ENCODE peak calls at places on chromosomes 2 and 18, in ten cellular contexts. H is foreskin fibroblast, M is HFF-Myc, E is adrenal gland, I is AG10803, N is BJ, J is cardiac muscle cell, P is fibroblast of lung, T is AG04450, Z is body of pancreas. K is an unnamed sample.

GRCh38 chr2:186691900-186692299 is 2.0 kb upstream of the FAM171B start:
- DNase-seq in H (no peak), M (no peak), E (no peak), I (no peak), N (no peak), J (no peak), P (no peak), T (no peak), Z (no peak), K (no peak)

GRCh38 chr18:31161757-31162418 is 768 bp downstream of the DSC1 start:
- DNase-seq in H (no peak), M (no peak), E (no peak), I (no peak), N (no peak), J (no peak), P (no peak), T (no peak), Z (no peak), K (no peak)

GRCh38 chr2:150517951-150518680 is 30.6 kb upstream of the RND3 start:
- DNase-seq in H (peak), M (no peak), E (no peak), I (peak), N (no peak), J (no peak), P (peak), T (no peak), Z (no peak), K (no peak)

GRCh38 chr2:10331702-10332401 is 29.1 kb downstream of the HPCAL1 start:
- DNase-seq in H (no peak), M (no peak), E (no peak), I (no peak), N (no peak), J (no peak), P (no peak), T (no peak), Z (no peak), K (no peak)

GRCh38 chr2:195613922-195614321 is 43.1 kb upstream of the SLC39A10 start:
- DNase-seq in H (peak), M (peak), E (no peak), I (peak), N (peak), J (no peak), P (peak), T (peak), Z (no peak), K (peak)

GRCh38 chr2:173058097-173058496 is 17.5 kb upstream of the MAP3K20 start:
- DNase-seq in H (peak), M (no peak), E (no peak), I (peak), N (no peak), J (no peak), P (peak), T (no peak), Z (no peak), K (no peak)

GRCh38 chr2:231985823-231986261 is 24.3 kb downstream of the DIS3L2 start:
- DNase-seq in H (no peak), M (no peak), E (no peak), I (no peak), N (no peak), J (no peak), P (no peak), T (no peak), Z (no peak), K (peak)

GRCh38 chr2:191319181-191319580 is 74.0 kb downstream of the MYO1B start:
- DNase-seq in H (peak), M (no peak), E (no peak), I (no peak), N (no peak), J (no peak), P (peak), T (no peak), Z (no peak), K (no peak)

GRCh38 chr2:109242654-109243331 is 113.8 kb downstream of the SH3RF3 start:
- DNase-seq in H (peak), M (peak), E (peak), I (peak), N (peak), J (no peak), P (peak), T (peak), Z (no peak), K (no peak)

GRCh38 chr2:65613968-65614555 is 181.7 kb upstream of the SPRED2 start:
- DNase-seq in H (no peak), M (no peak), E (no peak), I (no peak), N (no peak), J (no peak), P (no peak), T (no peak), Z (no peak), K (no peak)

GRCh38 chr2:190746971-190747761 is 98.3 kb downstream of the NAB1 start:
- DNase-seq in H (peak), M (peak), E (no peak), I (peak), N (no peak), J (peak), P (peak), T (peak), Z (no peak), K (no peak)

GRCh38 chr18:3481696-3482210 is 31.8 kb downstream of the TGIF1 start:
- DNase-seq in H (peak), M (no peak), E (no peak), I (peak), N (no peak), J (peak), P (peak), T (peak), Z (no peak), K (peak)

GRCh38 chr2:27683390-27684071 is 19.8 kb downstream of the SLC4A1AP start:
- DNase-seq in H (peak), M (peak), E (peak), I (peak), N (peak), J (peak), P (peak), T (peak), Z (peak), K (peak)

GRCh38 chr2:181683518-181684453 is 3.5 kb upstream of the NEUROD1 start:
- DNase-seq in H (peak), M (no peak), E (no peak), I (peak), N (no peak), J (peak), P (no peak), T (no peak), Z (no peak), K (no peak)

GRCh38 chr2:213119061-213119809 is 32.2 kb downstream of the IKZF2 start:
- DNase-seq in H (peak), M (no peak), E (no peak), I (peak), N (peak), J (no peak), P (peak), T (peak), Z (no peak), K (no peak)

GRCh38 chr2:111135910-111136297 is 15.2 kb downstream of the BCL2L11 start:
- DNase-seq in H (no peak), M (no peak), E (no peak), I (no peak), N (no peak), J (no peak), P (peak), T (no peak), Z (no peak), K (peak)

GRCh38 chr2:125667630-125668029 is 988.3 kb upstream of the GYPC start:
- DNase-seq in H (no peak), M (no peak), E (no peak), I (no peak), N (no peak), J (no peak), P (no peak), T (no peak), Z (no peak), K (no peak)

GRCh38 chr2:219570194-219570923 is 980 bp downstream of the OBSL1 start:
- DNase-seq in H (peak), M (no peak), E (peak), I (peak), N (no peak), J (peak), P (peak), T (no peak), Z (peak), K (no peak)

GRCh38 chr2:209236369-209236768 is 187.5 kb upstream of the MAP2 start:
- DNase-seq in H (no peak), M (no peak), E (no peak), I (no peak), N (no peak), J (peak), P (no peak), T (no peak), Z (no peak), K (no peak)

GRCh38 chr2:174350018-174350417 is 15.3 kb downstream of the SP9 start:
- DNase-seq in H (peak), M (no peak), E (no peak), I (no peak), N (no peak), J (no peak), P (no peak), T (no peak), Z (no peak), K (no peak)

GRCh38 chr2:212539145-212539880 is 711 bp upstream of the ERBB4 start:
- DNase-seq in H (peak), M (no peak), E (peak), I (no peak), N (no peak), J (peak), P (peak), T (no peak), Z (peak), K (peak)

GRCh38 chr18:6901283-6901926 is 171.9 kb downstream of the ARHGAP28 start:
- DNase-seq in H (no peak), M (no peak), E (no peak), I (no peak), N (no peak), J (no peak), P (no peak), T (no peak), Z (no peak), K (no peak)

GRCh38 chr2:210318491-210318890 is 3.5 kb upstream of the MYL1 start:
- DNase-seq in H (no peak), M (no peak), E (no peak), I (no peak), N (no peak), J (no peak), P (no peak), T (no peak), Z (no peak), K (no peak)

DNA sequence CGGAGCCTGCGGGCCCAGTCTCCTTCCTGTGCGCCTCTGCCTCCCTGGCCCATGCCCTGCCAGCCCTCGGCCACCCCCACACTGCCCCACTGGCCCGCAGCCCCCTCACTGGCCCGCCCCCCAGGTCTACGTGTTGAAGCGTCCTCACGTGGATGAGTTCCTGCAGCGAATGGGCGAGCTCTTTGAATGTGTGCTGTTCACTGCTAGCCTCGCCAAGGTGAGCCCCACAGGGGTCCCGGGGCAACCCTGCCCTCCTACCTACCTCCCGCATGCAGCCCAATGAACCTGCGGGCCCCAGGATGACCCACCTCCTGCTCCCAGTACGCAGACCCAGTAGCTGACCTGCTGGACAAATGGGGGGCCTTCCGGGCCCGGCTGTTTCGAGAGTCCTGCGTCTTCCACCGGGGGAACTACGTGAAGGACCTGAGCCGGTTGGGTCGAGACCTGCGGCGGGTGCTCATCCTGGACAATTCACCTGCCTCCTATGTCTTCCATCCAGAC is 3.3 kb downstream of the CTDSP1 start:
- DNase-seq in H (no peak), M (no peak), E (no peak), I (no peak), N (no peak), J (no peak), P (no peak), T (no peak), Z (no peak), K (no peak)
- H3K4me3 ChIP-seq in H (no peak), M (no peak), E (no peak), I (no peak), N (no peak), J (no peak), P (no peak), T (no peak), Z (no peak), K (no peak)

DNA sequence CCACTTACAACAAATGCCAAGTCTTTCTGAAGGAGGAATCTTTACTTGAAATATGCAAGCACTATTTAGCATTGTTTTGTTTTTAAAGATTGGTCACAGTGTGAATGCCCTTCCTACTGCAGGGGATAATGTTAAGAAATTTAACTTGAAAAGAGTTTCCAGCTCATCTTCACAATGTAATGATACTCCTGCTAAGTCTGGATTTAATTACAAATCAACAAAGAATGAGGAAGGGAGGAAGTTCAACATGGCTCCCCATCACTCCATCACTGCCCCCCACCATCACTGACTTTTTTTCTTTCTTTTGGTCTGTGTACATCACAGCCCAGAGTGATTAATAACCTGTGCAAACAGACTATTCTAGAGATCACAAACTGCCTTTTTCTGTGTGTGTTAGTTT is 48.0 kb downstream of the SATB2 start:
- DNase-seq in H (peak), M (no peak), E (no peak), I (peak), N (no peak), J (no peak), P (no peak), T (no peak), Z (no peak), K (no peak)
- H3K4me3 ChIP-seq in H (no peak), M (no peak), E (no peak), I (no peak), N (no peak), J (no peak), P (no peak), T (no peak), Z (no peak), K (no peak)

DNA sequence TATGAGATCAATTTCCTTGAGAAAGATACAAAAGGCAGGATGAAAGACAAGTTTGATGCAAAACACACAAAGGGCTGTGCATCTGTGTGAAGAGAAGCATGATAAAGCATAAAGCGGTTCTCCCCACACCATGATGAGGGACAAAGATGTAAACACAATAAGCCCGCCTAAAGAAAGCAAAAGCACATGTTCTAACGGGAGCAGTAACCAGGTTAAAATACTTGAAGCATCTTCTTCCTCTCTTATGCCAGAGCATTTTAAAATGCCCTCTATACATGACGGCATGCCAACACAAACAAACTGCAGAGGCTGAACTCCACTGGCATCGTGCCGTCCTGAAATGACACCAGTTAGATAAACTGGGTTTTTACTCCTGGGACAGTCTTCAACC is 89.8 kb downstream of the CDH2 start:
- DNase-seq in H (peak), M (no peak), E (peak), I (no peak), N (no peak), J (no peak), P (peak), T (no peak), Z (peak), K (no peak)
- H3K4me3 ChIP-seq in H (no peak), M (no peak), E (no peak), I (no peak), N (no peak), J (no peak), P (no peak), T (peak), Z (no peak), K (no peak)

DNA sequence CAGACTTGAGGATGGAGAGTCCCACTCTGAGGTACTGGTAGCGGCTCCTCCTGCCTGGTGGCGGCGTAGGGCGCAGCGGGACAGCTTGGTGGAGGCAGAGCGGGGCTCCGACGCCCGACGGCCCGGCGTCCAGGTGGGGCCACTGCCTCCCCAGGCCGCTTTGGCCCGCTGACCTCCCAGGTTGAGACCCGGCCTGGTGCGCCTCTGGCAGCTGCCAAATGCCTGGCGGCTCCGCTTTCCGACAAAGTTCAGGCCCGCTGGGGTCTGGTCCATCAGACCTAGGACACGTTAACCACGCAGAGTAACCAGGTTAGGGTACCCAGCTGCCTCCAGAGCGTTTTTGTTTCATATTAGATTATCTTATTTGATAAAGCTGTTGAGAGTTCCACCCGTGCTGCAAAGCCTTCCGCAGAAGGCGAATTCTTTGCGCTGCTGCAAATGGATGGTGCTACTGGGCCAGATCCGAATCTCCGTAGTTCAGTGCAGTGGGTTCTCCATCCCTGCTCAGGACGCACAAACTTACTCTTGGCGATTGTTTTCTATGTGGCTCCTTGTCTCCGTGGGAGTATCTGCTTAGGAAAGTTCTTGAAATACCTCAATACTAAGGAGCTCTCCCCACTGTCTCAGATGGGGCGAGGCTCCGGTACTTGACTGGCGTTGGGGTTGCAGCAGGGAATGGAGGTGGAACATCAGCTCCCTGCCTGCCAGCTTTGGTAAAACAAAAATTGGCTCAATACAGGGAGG is 405.9 kb downstream of the XIRP2 start:
- DNase-seq in H (peak), M (no peak), E (no peak), I (no peak), N (no peak), J (peak), P (peak), T (no peak), Z (peak), K (peak)
- H3K4me3 ChIP-seq in H (peak), M (peak), E (peak), I (peak), N (peak), J (peak), P (peak), T (peak), Z (peak), K (no peak)

GRCh38 chr2:161625996-161626395 is 1.8 kb downstream of the SLC4A10 start:
- DNase-seq in H (no peak), M (no peak), E (no peak), I (no peak), N (no peak), J (no peak), P (no peak), T (no peak), Z (no peak), K (no peak)
- H3K4me3 ChIP-seq in H (no peak), M (no peak), E (no peak), I (no peak), N (no peak), J (no peak), P (no peak), T (no peak), Z (no peak), K (no peak)

DNA sequence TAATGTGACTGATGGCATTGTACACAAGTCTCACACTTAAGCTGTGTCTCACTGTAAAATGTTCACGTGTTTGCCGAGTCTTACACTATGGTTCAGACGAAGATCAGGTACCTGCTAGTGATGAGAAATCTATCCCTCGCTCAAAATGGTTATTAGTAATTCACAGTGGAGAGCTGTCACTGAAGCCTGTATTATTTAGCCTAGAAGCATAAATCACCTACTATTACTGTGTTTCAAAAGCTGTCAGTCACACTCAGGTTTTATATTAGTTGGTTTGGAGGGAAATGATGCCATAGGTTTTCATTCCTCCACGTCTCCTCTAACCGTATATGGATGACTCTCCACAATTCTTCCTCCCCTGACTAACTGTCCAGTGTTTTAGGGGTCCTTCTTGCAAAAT is 292.4 kb upstream of the ZEB2 start:
- DNase-seq in H (no peak), M (no peak), E (no peak), I (no peak), N (no peak), J (no peak), P (no peak), T (no peak), Z (no peak), K (no peak)
- H3K4me3 ChIP-seq in H (no peak), M (no peak), E (no peak), I (no peak), N (no peak), J (no peak), P (no peak), T (no peak), Z (no peak), K (no peak)

DNA sequence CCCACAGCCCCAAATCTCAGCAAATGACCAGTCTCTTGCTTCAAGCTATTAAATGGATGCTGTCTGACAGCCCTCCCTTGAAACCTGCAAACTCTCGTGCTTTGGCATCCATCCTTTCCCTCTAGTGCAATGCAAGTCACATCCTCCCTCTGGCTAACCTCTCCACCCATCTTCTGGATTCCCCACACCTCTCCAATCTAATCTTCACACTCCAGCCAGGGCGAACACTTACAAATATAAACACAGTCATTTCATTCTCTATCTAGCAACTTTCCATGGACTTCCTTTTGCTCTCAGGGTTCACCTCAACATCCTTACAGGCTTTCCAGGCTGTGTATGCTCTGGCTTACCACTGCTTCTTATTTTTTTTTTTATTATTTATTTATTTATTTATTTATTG is 10.1 kb upstream of the NARS1 start:
- DNase-seq in H (no peak), M (no peak), E (no peak), I (no peak), N (no peak), J (no peak), P (no peak), T (no peak), Z (no peak), K (no peak)
- H3K4me3 ChIP-seq in H (no peak), M (no peak), E (no peak), I (no peak), N (no peak), J (no peak), P (no peak), T (no peak), Z (no peak), K (no peak)

GRCh38 chr2:238289574-238289973 is 1.2 kb upstream of the PER2 start:
- DNase-seq in H (no peak), M (no peak), E (no peak), I (no peak), N (no peak), J (no peak), P (no peak), T (no peak), Z (no peak), K (no peak)
- H3K4me3 ChIP-seq in H (peak), M (peak), E (peak), I (peak), N (peak), J (peak), P (peak), T (no peak), Z (no peak), K (peak)

GRCh38 chr2:98541489-98541888 is 66.8 kb downstream of the COA5 start:
- DNase-seq in H (no peak), M (no peak), E (no peak), I (no peak), N (no peak), J (no peak), P (no peak), T (no peak), Z (no peak), K (no peak)
- H3K4me3 ChIP-seq in H (no peak), M (no peak), E (no peak), I (no peak), N (no peak), J (no peak), P (no peak), T (no peak), Z (no peak), K (no peak)

GRCh38 chr2:39434233-39434897 is 2.7 kb downstream of the MAP4K3 start:
- DNase-seq in H (no peak), M (no peak), E (no peak), I (no peak), N (no peak), J (no peak), P (peak), T (no peak), Z (no peak), K (no peak)
- H3K4me3 ChIP-seq in H (peak), M (peak), E (peak), I (peak), N (peak), J (peak), P (peak), T (peak), Z (no peak), K (peak)

K was measured in BE2C.